ENCODE peak calls at places on chromosomes 13 and 19, in seven cellular contexts. One of them, this sample, is unnamed.

GRCh38 chr13:46181799-46182490 is at the start of gene LCP1:
- DNase-seq in lower leg skin: no peak
- DNase-seq in heart left ventricle: no peak
- DNase-seq in Peyer's patch: peak
- DNase-seq in NB4: peak
- DNase-seq in suprapubic skin: no peak
- DNase-seq in tibial nerve: no peak
- DNase-seq in this sample: peak

GRCh38 chr13:77833331-77833863 is 85.2 kb downstream of the EDNRB start:
- DNase-seq in lower leg skin: no peak
- DNase-seq in heart left ventricle: no peak
- DNase-seq in Peyer's patch: no peak
- DNase-seq in NB4: no peak
- DNase-seq in suprapubic skin: no peak
- DNase-seq in tibial nerve: no peak
- DNase-seq in this sample: no peak

GRCh38 chr19:29547361-29547960 is 21.7 kb downstream of the VSTM2B start:
- DNase-seq in lower leg skin: no peak
- DNase-seq in heart left ventricle: no peak
- DNase-seq in Peyer's patch: no peak
- DNase-seq in NB4: no peak
- DNase-seq in suprapubic skin: no peak
- DNase-seq in tibial nerve: no peak
- DNase-seq in this sample: no peak

GRCh38 chr13:59891053-59891452 is 272.7 kb downstream of the DIAPH3 start:
- DNase-seq in lower leg skin: no peak
- DNase-seq in heart left ventricle: no peak
- DNase-seq in Peyer's patch: no peak
- DNase-seq in NB4: no peak
- DNase-seq in suprapubic skin: no peak
- DNase-seq in tibial nerve: no peak
- DNase-seq in this sample: no peak

GRCh38 chr13:85241045-85241444 is 558.2 kb downstream of the SLITRK6 start:
- DNase-seq in lower leg skin: no peak
- DNase-seq in heart left ventricle: no peak
- DNase-seq in Peyer's patch: no peak
- DNase-seq in NB4: no peak
- DNase-seq in suprapubic skin: no peak
- DNase-seq in tibial nerve: no peak
- DNase-seq in this sample: no peak

GRCh38 chr19:40380199-40381037 is 9.6 kb downstream of the HIPK4 start:
- DNase-seq in lower leg skin: no peak
- DNase-seq in heart left ventricle: no peak
- DNase-seq in Peyer's patch: no peak
- DNase-seq in NB4: no peak
- DNase-seq in suprapubic skin: no peak
- DNase-seq in tibial nerve: no peak
- DNase-seq in this sample: no peak

GRCh38 chr13:111474136-111475002 is 153.9 kb downstream of the TEX29 start:
- DNase-seq in lower leg skin: peak
- DNase-seq in heart left ventricle: no peak
- DNase-seq in Peyer's patch: no peak
- DNase-seq in NB4: peak
- DNase-seq in suprapubic skin: no peak
- DNase-seq in tibial nerve: no peak
- DNase-seq in this sample: peak

GRCh38 chr19:19461671-19462622 is 53.4 kb downstream of the TSSK6 start:
- DNase-seq in lower leg skin: no peak
- DNase-seq in heart left ventricle: peak
- DNase-seq in Peyer's patch: no peak
- DNase-seq in NB4: no peak
- DNase-seq in suprapubic skin: no peak
- DNase-seq in tibial nerve: no peak
- DNase-seq in this sample: peak

GRCh38 chr13:109667754-109668360 is 118.5 kb downstream of the IRS2 start:
- DNase-seq in lower leg skin: no peak
- DNase-seq in heart left ventricle: no peak
- DNase-seq in Peyer's patch: no peak
- DNase-seq in NB4: peak
- DNase-seq in suprapubic skin: no peak
- DNase-seq in tibial nerve: no peak
- DNase-seq in this sample: no peak

GRCh38 chr19:11798391-11799296 is at the start of gene ZNF491:
- DNase-seq in lower leg skin: peak
- DNase-seq in heart left ventricle: peak
- DNase-seq in Peyer's patch: peak
- DNase-seq in NB4: peak
- DNase-seq in suprapubic skin: peak
- DNase-seq in tibial nerve: peak
- DNase-seq in this sample: peak

GRCh38 chr19:15368051-15368632 is 11.4 kb downstream of the AKAP8 start:
- DNase-seq in lower leg skin: no peak
- DNase-seq in heart left ventricle: no peak
- DNase-seq in Peyer's patch: no peak
- DNase-seq in NB4: no peak
- DNase-seq in suprapubic skin: no peak
- DNase-seq in tibial nerve: no peak
- DNase-seq in this sample: no peak

GRCh38 chr13:27379694-27380596 is 44.5 kb upstream of the GTF3A start:
- DNase-seq in lower leg skin: peak
- DNase-seq in heart left ventricle: peak
- DNase-seq in Peyer's patch: peak
- DNase-seq in NB4: peak
- DNase-seq in suprapubic skin: peak
- DNase-seq in tibial nerve: peak
- DNase-seq in this sample: peak

GRCh38 chr13:43489168-43489730 is 297.5 kb downstream of the ENOX1 start:
- DNase-seq in lower leg skin: no peak
- DNase-seq in heart left ventricle: no peak
- DNase-seq in Peyer's patch: no peak
- DNase-seq in NB4: no peak
- DNase-seq in suprapubic skin: no peak
- DNase-seq in tibial nerve: no peak
- DNase-seq in this sample: no peak

GRCh38 chr13:107192289-107192688 is 624.4 kb upstream of the ARGLU1 start:
- DNase-seq in lower leg skin: no peak
- DNase-seq in heart left ventricle: no peak
- DNase-seq in Peyer's patch: no peak
- DNase-seq in NB4: no peak
- DNase-seq in suprapubic skin: no peak
- DNase-seq in tibial nerve: no peak
- DNase-seq in this sample: no peak

GRCh38 chr13:32032780-32033179 is 1.2 kb downstream of the FRY start:
- DNase-seq in lower leg skin: no peak
- DNase-seq in heart left ventricle: no peak
- DNase-seq in Peyer's patch: no peak
- DNase-seq in NB4: no peak
- DNase-seq in suprapubic skin: no peak
- DNase-seq in tibial nerve: no peak
- DNase-seq in this sample: no peak

GRCh38 chr19:29263305-29264080 is 50.5 kb upstream of the UQCRFS1 start:
- DNase-seq in lower leg skin: peak
- DNase-seq in heart left ventricle: no peak
- DNase-seq in Peyer's patch: peak
- DNase-seq in NB4: peak
- DNase-seq in suprapubic skin: no peak
- DNase-seq in tibial nerve: peak
- DNase-seq in this sample: peak

GRCh38 chr13:36788276-36788675 is 30.7 kb upstream of the RFXAP start:
- DNase-seq in lower leg skin: no peak
- DNase-seq in heart left ventricle: no peak
- DNase-seq in Peyer's patch: no peak
- DNase-seq in NB4: no peak
- DNase-seq in suprapubic skin: no peak
- DNase-seq in tibial nerve: no peak
- DNase-seq in this sample: no peak

GRCh38 chr19:8445488-8446001 is 770 bp downstream of the HNRNPM start:
- DNase-seq in lower leg skin: peak
- DNase-seq in heart left ventricle: peak
- DNase-seq in Peyer's patch: peak
- DNase-seq in NB4: peak
- DNase-seq in suprapubic skin: peak
- DNase-seq in tibial nerve: no peak
- DNase-seq in this sample: peak

GRCh38 chr19:28899703-28900102 is 313.2 kb downstream of the UQCRFS1 start:
- DNase-seq in lower leg skin: no peak
- DNase-seq in heart left ventricle: no peak
- DNase-seq in Peyer's patch: no peak
- DNase-seq in NB4: no peak
- DNase-seq in suprapubic skin: no peak
- DNase-seq in tibial nerve: no peak
- DNase-seq in this sample: no peak

GRCh38 chr13:36553501-36553900 is 120.3 kb upstream of the SERTM1 start:
- DNase-seq in lower leg skin: no peak
- DNase-seq in heart left ventricle: no peak
- DNase-seq in Peyer's patch: no peak
- DNase-seq in NB4: no peak
- DNase-seq in suprapubic skin: no peak
- DNase-seq in tibial nerve: no peak
- DNase-seq in this sample: no peak

GRCh38 chr19:56110515-56111448 is 10.3 kb downstream of the ZNF787 start:
- DNase-seq in lower leg skin: no peak
- DNase-seq in heart left ventricle: peak
- DNase-seq in Peyer's patch: no peak
- DNase-seq in NB4: no peak
- DNase-seq in suprapubic skin: peak
- DNase-seq in tibial nerve: no peak
- DNase-seq in this sample: peak

GRCh38 chr13:48235100-48235813 is 2.3 kb downstream of the ITM2B start:
- DNase-seq in lower leg skin: no peak
- DNase-seq in heart left ventricle: no peak
- DNase-seq in Peyer's patch: no peak
- DNase-seq in NB4: peak
- DNase-seq in suprapubic skin: no peak
- DNase-seq in tibial nerve: no peak
- DNase-seq in this sample: peak
- TF ChIP-seq POLR2A in lower leg skin: no peak
- TF ChIP-seq POLR2A in heart left ventricle: peak
- TF ChIP-seq POLR2A in Peyer's patch: peak
- TF ChIP-seq POLR2A in NB4: no peak
- TF ChIP-seq POLR2A in suprapubic skin: no peak
- TF ChIP-seq POLR2A in tibial nerve: peak
- TF ChIP-seq POLR2A in this sample: no peak

DNA sequence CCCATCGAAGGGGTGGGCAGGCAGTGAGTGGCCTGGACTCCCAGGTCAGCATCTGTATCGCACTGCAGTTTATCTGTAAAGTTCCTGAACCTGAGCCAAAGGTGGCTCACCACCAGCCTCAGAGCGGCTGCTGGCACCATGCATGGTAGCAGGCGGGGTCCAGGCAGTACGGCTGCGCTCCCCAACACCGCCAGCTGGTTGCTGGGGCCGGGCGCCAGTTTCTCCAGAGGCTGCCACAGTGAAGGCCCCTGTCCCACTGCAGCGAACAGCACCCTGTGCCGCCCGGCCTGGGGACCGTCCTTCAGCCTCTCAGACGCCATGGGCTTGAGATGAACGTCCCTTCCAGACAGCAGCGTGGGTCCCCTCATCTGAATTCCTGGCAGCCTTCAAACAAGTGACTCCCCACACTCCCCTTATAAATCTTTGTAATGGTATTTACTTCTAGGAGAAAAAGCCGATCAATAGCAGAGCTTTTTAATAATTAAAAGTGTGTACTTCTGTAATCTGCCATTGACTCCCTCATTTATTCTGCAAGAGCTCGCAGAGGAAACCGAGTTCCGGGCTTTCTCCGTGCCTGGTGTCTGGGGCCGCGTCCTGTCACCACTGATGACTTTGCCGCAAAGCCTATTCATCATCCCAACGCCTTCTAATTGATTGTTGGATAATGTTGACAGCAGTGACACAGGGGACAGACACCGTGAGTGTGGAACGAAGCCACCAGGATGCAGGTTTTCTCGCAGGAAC is 109.9 kb downstream of the KDM4B start:
- DNase-seq in lower leg skin: no peak
- DNase-seq in heart left ventricle: peak
- DNase-seq in Peyer's patch: no peak
- DNase-seq in NB4: no peak
- DNase-seq in suprapubic skin: no peak
- DNase-seq in tibial nerve: no peak
- DNase-seq in this sample: no peak
- TF ChIP-seq POLR2A in lower leg skin: no peak
- TF ChIP-seq POLR2A in heart left ventricle: no peak
- TF ChIP-seq POLR2A in Peyer's patch: no peak
- TF ChIP-seq POLR2A in NB4: no peak
- TF ChIP-seq POLR2A in suprapubic skin: no peak
- TF ChIP-seq POLR2A in tibial nerve: no peak
- TF ChIP-seq POLR2A in this sample: no peak

DNA sequence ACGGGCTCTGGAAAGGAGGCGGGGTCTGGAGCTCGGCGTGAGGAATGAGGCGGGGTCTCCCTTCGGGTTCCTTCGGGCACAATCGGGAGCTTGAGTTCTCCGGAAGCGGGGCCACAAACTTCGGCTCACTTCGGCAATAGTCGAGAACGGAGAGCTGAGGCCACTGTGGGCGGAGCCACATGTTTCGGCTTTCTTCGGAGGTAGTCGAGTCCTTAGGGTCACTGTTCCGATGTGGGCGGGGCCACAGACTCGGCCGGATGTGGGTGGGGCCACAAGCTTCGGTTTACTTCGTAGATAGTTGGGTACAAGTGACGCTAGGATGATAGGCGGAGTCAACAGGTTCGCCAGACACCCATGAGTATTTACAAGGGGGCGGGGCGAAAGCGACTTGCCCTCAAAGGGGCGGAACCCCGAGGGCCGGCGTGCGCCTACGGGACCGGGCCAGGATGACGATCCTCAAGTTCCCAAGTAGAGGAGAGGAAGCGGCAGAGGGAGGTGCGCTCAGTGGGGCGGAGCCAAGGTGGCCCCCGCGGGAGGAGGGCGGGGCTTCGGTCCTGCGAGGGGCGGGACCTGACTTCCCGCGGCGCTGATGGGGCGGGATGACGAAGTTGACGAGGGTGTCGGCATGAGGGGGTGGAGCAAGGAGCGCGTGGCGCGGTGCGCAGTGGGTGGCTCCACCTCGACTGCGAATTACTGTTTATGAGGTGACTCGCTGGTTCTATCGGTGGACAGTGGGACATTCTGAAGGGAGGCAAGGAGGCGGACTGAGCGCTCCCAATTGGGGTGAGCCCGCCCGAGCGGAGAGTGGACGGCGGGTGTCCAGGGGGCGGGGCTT is 505 bp upstream of the MBOAT7 start:
- DNase-seq in lower leg skin: peak
- DNase-seq in heart left ventricle: peak
- DNase-seq in Peyer's patch: peak
- DNase-seq in NB4: peak
- DNase-seq in suprapubic skin: peak
- DNase-seq in tibial nerve: peak
- DNase-seq in this sample: peak
- TF ChIP-seq POLR2A in lower leg skin: no peak
- TF ChIP-seq POLR2A in heart left ventricle: peak
- TF ChIP-seq POLR2A in Peyer's patch: peak
- TF ChIP-seq POLR2A in NB4: peak
- TF ChIP-seq POLR2A in suprapubic skin: peak
- TF ChIP-seq POLR2A in tibial nerve: peak
- TF ChIP-seq POLR2A in this sample: peak

DNA sequence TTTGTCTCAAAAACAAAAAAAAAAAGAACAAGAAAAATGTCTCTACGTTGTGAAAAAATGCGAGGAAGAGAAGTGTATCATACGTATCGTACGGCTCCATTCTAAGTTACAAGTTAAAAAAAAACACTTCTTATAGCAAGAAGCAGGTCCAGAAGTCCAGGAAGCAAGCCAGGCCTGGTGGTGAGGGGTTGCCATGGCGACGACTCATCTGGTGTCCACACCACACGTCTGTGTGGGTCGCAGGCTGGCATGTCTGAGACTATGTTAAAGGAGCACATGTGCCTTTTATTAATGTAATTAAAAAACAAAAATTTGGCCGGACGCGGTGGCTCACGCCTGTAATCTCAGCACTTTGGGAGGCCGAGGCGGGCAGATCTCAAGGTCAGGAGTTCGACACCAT is 5.9 kb downstream of the MED16 start:
- DNase-seq in lower leg skin: no peak
- DNase-seq in heart left ventricle: no peak
- DNase-seq in Peyer's patch: no peak
- DNase-seq in NB4: no peak
- DNase-seq in suprapubic skin: no peak
- DNase-seq in tibial nerve: no peak
- DNase-seq in this sample: no peak
- TF ChIP-seq POLR2A in lower leg skin: no peak
- TF ChIP-seq POLR2A in heart left ventricle: no peak
- TF ChIP-seq POLR2A in Peyer's patch: no peak
- TF ChIP-seq POLR2A in NB4: no peak
- TF ChIP-seq POLR2A in suprapubic skin: no peak
- TF ChIP-seq POLR2A in tibial nerve: no peak
- TF ChIP-seq POLR2A in this sample: no peak